ENCODE peak calls at places on chromosomes 2 and 18, in six cellular contexts. X is adrenal gland, J is breast epithelium, B is NB4, P is transverse colon, S is heart left ventricle. E is an unnamed sample.

GRCh38 chr2:121898483-121898882 is 143.0 kb downstream of the TSN start:
- DNase-seq in S (no peak), P (no peak), X (no peak), J (no peak), B (no peak), E (peak; percentile 39)

GRCh38 chr18:21682276-21683051 is 22.1 kb downstream of the ABHD3 start:
- DNase-seq in S (no peak), X (no peak), B (peak; percentile 83), J (no peak), P (no peak), E (no peak)

GRCh38 chr2:104804148-104804890 is 49.6 kb upstream of the POU3F3 start:
- DNase-seq in X (no peak), P (no peak), J (no peak), S (no peak), B (no peak), E (no peak)

GRCh38 chr2:200130762-200131166 is 175.4 kb downstream of the MAIP1 start:
- DNase-seq in X (no peak), P (no peak), B (no peak), J (no peak), S (no peak), E (no peak)

GRCh38 chr18:12895016-12895415 is 11.0 kb upstream of the PTPN2 start:
- DNase-seq in S (no peak), J (no peak), B (no peak), X (no peak), P (no peak), E (no peak)

GRCh38 chr2:183996825-183997823 is 601.2 kb upstream of the ZNF804A start:
- DNase-seq in X (no peak), P (no peak), B (no peak), J (no peak), S (no peak), E (no peak)

GRCh38 chr2:231673348-231673770 is 35.0 kb upstream of the PTMA start:
- DNase-seq in S (peak; percentile 76), X (peak; percentile 40), J (no peak), P (peak; percentile 90), B (peak; percentile 19), E (peak; percentile 94)

GRCh38 chr2:162435676-162436075 is 91.7 kb downstream of the GCA start:
- DNase-seq in X (no peak), P (no peak), J (no peak), S (no peak), B (no peak), E (no peak)

GRCh38 chr18:44758821-44759624 is 78.3 kb downstream of the SETBP1 start:
- DNase-seq in X (no peak), P (peak; percentile 39), B (peak; percentile 48), J (no peak), S (no peak), E (no peak)

GRCh38 chr2:43041167-43041566 is 185.2 kb downstream of the ZFP36L2 start:
- DNase-seq in J (no peak), S (no peak), X (no peak), P (no peak), B (no peak), E (no peak)

GRCh38 chr2:109386004-109386695 is 227.6 kb downstream of the SEPTIN10 start:
- DNase-seq in X (no peak), S (peak; percentile 10), J (no peak), B (no peak), P (no peak), E (no peak)

GRCh38 chr2:143942486-143942885 is 577.4 kb downstream of the ZEB2 start:
- DNase-seq in X (no peak), J (no peak), S (no peak), B (peak; percentile 71), P (no peak), E (no peak)

GRCh38 chr2:174705321-174705720 is 59.0 kb downstream of the CHRNA1 start:
- DNase-seq in P (no peak), J (no peak), X (no peak), S (no peak), B (no peak), E (no peak)

GRCh38 chr2:88692187-88692586 is 714 bp downstream of the RPIA start:
- DNase-seq in J (no peak), P (peak; percentile 47), B (peak; percentile 73), S (peak; percentile 23), X (peak; percentile 31), E (peak; percentile 10)

GRCh38 chr2:128435576-128436497 is 117.2 kb upstream of the HS6ST1 start:
- DNase-seq in S (no peak), P (no peak), X (no peak), J (no peak), B (peak; percentile 67), E (no peak)

GRCh38 chr2:133414486-133415209 is 153.6 kb downstream of the NCKAP5 start:
- DNase-seq in J (no peak), S (no peak), P (no peak), B (no peak), X (no peak), E (no peak)

GRCh38 chr2:70494283-70494886 is 59.2 kb downstream of the TGFA start:
- DNase-seq in J (no peak), X (no peak), B (no peak), P (no peak), S (no peak), E (no peak)

GRCh38 chr2:218435003-218435982 is 16.4 kb downstream of the VIL1 start:
- DNase-seq in X (no peak), J (no peak), B (no peak), P (peak; percentile 2), S (no peak), E (no peak)
- TF ChIP-seq POLR2A in X (no peak), J (no peak), B (no peak), P (no peak), S (no peak), E (no peak)

GRCh38 chr2:31233741-31234689 is at the start of gene EHD3:
- DNase-seq in B (peak; percentile 79), S (peak; percentile 94), P (peak; percentile 84), X (peak; percentile 89), J (peak; percentile 84), E (peak; percentile 94)
- TF ChIP-seq POLR2A in B (no peak), S (no peak), P (peak; percentile 15), X (peak; percentile 44), J (no peak), E (peak; percentile 89)

DNA sequence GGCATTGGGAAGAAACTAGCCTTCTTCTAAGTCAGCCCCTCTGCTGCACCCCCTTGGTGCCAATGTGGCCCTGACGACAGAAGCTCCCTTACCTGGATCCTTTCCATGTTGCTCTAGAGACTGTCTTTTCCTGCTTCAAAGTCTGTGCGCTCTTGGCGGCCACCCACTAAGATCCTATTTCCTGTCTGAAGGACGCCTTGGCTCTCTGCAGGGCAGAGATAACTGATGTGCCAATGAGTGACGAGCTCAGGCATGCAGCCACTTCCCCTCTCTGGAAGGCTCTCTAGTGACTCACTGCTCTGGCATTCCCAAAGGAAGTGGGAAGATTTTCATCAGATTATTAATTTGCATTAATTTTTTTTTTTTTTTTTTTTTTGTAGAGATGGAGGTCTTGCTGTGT is 273.5 kb downstream of the CDH20 start:
- DNase-seq in B (peak; percentile 3), P (peak; percentile 30), X (peak; percentile 82), J (peak; percentile 80), S (peak; percentile 88), E (peak; percentile 33)
- TF ChIP-seq POLR2A in B (no peak), P (no peak), X (no peak), J (no peak), S (no peak), E (peak; percentile 38)

GRCh38 chr18:304887-305529 is 37.2 kb upstream of the THOC1 start:
- DNase-seq in B (no peak), P (no peak), J (no peak), S (no peak), X (no peak), E (no peak)

GRCh38 chr18:303011-303410 is 35.2 kb upstream of the THOC1 start:
- DNase-seq in B (no peak), P (no peak), J (no peak), S (no peak), X (no peak), E (no peak)

GRCh38 chr18:303578-303977 is 35.7 kb upstream of the THOC1 start:
- DNase-seq in X (no peak), B (no peak), S (no peak), J (no peak), P (no peak), E (no peak)

GRCh38 chr18:310042-310441 is 42.2 kb upstream of the THOC1 start:
- DNase-seq in S (no peak), X (no peak), J (no peak), P (no peak), B (no peak), E (no peak)

DNA sequence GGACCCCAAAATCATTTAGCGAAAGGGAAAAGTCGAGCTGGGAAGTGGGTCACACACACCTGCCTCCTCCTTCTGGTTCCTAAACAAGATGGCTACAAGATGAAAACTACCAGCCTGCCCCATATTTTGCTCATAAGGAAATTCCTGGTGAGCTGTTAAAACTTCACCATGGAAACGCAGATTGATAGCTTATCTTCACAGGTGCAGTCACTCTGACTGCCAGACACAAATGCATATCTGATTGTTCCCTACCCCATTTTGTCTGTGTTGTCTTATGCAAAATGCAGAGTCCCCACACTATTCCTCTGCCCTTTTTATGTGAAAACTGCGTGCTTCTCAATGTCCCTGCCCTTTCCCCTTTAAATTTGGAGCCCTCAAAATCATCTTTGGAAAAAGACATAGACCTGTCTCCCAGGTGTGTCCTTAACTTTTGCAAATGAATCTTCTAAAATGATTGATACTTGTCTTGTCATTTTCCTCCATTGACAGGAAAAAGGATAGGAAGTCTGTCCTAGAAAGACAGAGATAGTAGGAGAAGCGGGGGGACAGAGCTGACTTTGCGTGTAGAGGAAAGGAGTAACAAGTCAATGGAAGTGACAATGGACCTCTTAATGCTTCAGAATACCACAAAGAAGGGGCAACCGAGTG is 38.9 kb upstream of the THOC1 start:
- DNase-seq in X (no peak), P (no peak), J (no peak), B (no peak), S (no peak), E (no peak)
- TF ChIP-seq POLR2A in X (no peak), P (no peak), J (no peak), B (no peak), S (no peak), E (no peak)

DNA sequence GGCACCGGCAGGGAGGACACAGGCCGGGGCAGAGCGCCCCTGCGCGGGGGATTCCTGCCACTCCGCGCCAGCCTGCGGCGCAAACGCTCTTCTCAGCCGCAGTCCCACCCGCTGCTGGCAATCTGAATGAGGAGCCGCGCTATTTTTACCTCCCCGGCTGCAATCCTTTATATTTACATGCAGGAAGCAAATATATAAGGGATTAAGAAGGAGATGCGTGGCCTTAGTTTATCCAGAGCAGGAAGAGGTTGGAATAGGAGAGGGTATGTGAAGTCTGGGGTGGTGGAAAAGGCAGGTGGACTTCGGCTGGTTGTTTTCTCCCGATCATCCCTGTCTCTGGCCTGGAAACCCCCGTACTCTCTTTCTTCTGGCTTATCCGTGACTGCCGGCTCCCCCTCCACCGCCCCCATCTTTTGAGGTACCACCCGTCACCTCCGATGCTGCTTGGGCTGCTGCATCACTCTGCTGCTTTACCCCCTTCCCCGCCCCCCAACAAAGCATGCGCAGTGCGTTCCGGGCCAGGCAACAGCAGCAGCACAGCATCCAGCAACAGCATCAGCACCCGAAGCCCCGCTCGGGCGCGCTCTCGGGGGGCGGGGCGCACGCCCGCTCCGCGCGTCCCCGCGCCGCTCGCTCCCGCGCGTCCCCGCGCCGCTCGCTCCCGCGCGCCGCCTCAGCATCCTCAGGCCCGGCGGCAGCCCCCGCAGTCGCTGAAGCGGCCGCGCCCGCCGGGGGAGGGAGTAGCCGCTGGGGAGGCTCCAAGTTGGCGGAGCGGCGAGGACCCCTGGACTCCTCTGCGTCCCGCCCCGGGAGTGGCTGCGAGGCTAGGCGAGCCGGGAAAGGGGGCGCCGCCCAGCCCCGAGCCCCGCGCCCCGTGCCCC is at the start of gene ADAM23:
- DNase-seq in X (peak; percentile 10), J (no peak), S (peak; percentile 66), B (peak; percentile 11), P (no peak), E (peak; percentile 73)
- TF ChIP-seq POLR2A in X (no peak), J (no peak), S (no peak), B (no peak), P (no peak), E (peak; percentile 51)

E was measured in H54.